ENCODE peak calls at places on chromosomes 5 and 9, in seven cellular contexts. One of them, this sample, is unnamed.

GRCh38 chr9:107142430-107142829 is 140.6 kb upstream of the RAD23B start:
- DNase-seq in C1 segment of cervical spinal cord: no peak
- DNase-seq in adipocyte: no peak
- DNase-seq in GM23338: no peak
- DNase-seq in Caki2: no peak
- DNase-seq in pancreas: no peak
- DNase-seq in stomach: no peak
- DNase-seq in this sample: no peak

GRCh38 chr5:65482280-65482726 is 583 bp upstream of the ADAMTS6 start:
- DNase-seq in C1 segment of cervical spinal cord: no peak
- DNase-seq in adipocyte: peak
- DNase-seq in GM23338: no peak
- DNase-seq in Caki2: no peak
- DNase-seq in pancreas: no peak
- DNase-seq in stomach: no peak
- DNase-seq in this sample: no peak

GRCh38 chr9:80650964-80651555 is 1038.3 kb downstream of the TLE1 start:
- DNase-seq in C1 segment of cervical spinal cord: no peak
- DNase-seq in adipocyte: peak
- DNase-seq in GM23338: no peak
- DNase-seq in Caki2: no peak
- DNase-seq in pancreas: no peak
- DNase-seq in stomach: no peak
- DNase-seq in this sample: no peak

GRCh38 chr5:170265527-170265926 is 32.0 kb downstream of the LCP2 start:
- DNase-seq in C1 segment of cervical spinal cord: peak
- DNase-seq in adipocyte: peak
- DNase-seq in GM23338: peak
- DNase-seq in Caki2: no peak
- DNase-seq in pancreas: no peak
- DNase-seq in stomach: no peak
- DNase-seq in this sample: peak

GRCh38 chr5:142492781-142493281 is 168.0 kb upstream of the SPRY4 start:
- DNase-seq in C1 segment of cervical spinal cord: no peak
- DNase-seq in adipocyte: peak
- DNase-seq in GM23338: no peak
- DNase-seq in Caki2: no peak
- DNase-seq in pancreas: no peak
- DNase-seq in stomach: no peak
- DNase-seq in this sample: no peak

GRCh38 chr5:115842089-115842881 is 550 bp downstream of the AP3S1 start:
- DNase-seq in C1 segment of cervical spinal cord: peak
- DNase-seq in adipocyte: peak
- DNase-seq in GM23338: peak
- DNase-seq in Caki2: peak
- DNase-seq in pancreas: no peak
- DNase-seq in stomach: no peak
- DNase-seq in this sample: no peak

GRCh38 chr5:12805165-12805698 is 901.0 kb upstream of the CTNND2 start:
- DNase-seq in C1 segment of cervical spinal cord: no peak
- DNase-seq in adipocyte: no peak
- DNase-seq in GM23338: peak
- DNase-seq in Caki2: no peak
- DNase-seq in pancreas: no peak
- DNase-seq in stomach: no peak
- DNase-seq in this sample: no peak

GRCh38 chr5:68898961-68899471 is 194.8 kb upstream of the SLC30A5 start:
- DNase-seq in C1 segment of cervical spinal cord: no peak
- DNase-seq in adipocyte: peak
- DNase-seq in GM23338: peak
- DNase-seq in Caki2: peak
- DNase-seq in pancreas: no peak
- DNase-seq in stomach: no peak
- DNase-seq in this sample: no peak

GRCh38 chr9:117451336-117451735 is 36.5 kb upstream of the ASTN2 start:
- DNase-seq in C1 segment of cervical spinal cord: no peak
- DNase-seq in adipocyte: no peak
- DNase-seq in GM23338: no peak
- DNase-seq in Caki2: no peak
- DNase-seq in pancreas: no peak
- DNase-seq in stomach: no peak
- DNase-seq in this sample: no peak

GRCh38 chr5:146344155-146345118 is 5.8 kb downstream of the POU4F3 start:
- DNase-seq in C1 segment of cervical spinal cord: no peak
- DNase-seq in adipocyte: no peak
- DNase-seq in GM23338: peak
- DNase-seq in Caki2: no peak
- DNase-seq in pancreas: no peak
- DNase-seq in stomach: no peak
- DNase-seq in this sample: no peak

GRCh38 chr9:93390953-93391515 is 60.5 kb upstream of the FAM120A start:
- DNase-seq in C1 segment of cervical spinal cord: no peak
- DNase-seq in adipocyte: no peak
- DNase-seq in GM23338: peak
- DNase-seq in Caki2: no peak
- DNase-seq in pancreas: no peak
- DNase-seq in stomach: no peak
- DNase-seq in this sample: no peak

GRCh38 chr5:53996008-53996407 is 314.4 kb downstream of the ARL15 start:
- DNase-seq in C1 segment of cervical spinal cord: no peak
- DNase-seq in adipocyte: no peak
- DNase-seq in GM23338: no peak
- DNase-seq in Caki2: no peak
- DNase-seq in pancreas: no peak
- DNase-seq in stomach: no peak
- DNase-seq in this sample: no peak

GRCh38 chr5:107381189-107381856 is 289.4 kb downstream of the EFNA5 start:
- DNase-seq in C1 segment of cervical spinal cord: no peak
- DNase-seq in adipocyte: peak
- DNase-seq in GM23338: no peak
- DNase-seq in Caki2: peak
- DNase-seq in pancreas: no peak
- DNase-seq in stomach: no peak
- DNase-seq in this sample: no peak

GRCh38 chr5:134228624-134229023 is 2.8 kb upstream of the PPP2CA start:
- DNase-seq in C1 segment of cervical spinal cord: no peak
- DNase-seq in adipocyte: no peak
- DNase-seq in GM23338: no peak
- DNase-seq in Caki2: no peak
- DNase-seq in pancreas: no peak
- DNase-seq in stomach: no peak
- DNase-seq in this sample: no peak

GRCh38 chr9:133427658-133428348 is 5.6 kb downstream of the ADAMTS13 start:
- DNase-seq in C1 segment of cervical spinal cord: no peak
- DNase-seq in adipocyte: no peak
- DNase-seq in GM23338: peak
- DNase-seq in Caki2: no peak
- DNase-seq in pancreas: no peak
- DNase-seq in stomach: no peak
- DNase-seq in this sample: no peak

GRCh38 chr5:149581931-149582768 is 852 bp downstream of the ARHGEF37 start:
- DNase-seq in C1 segment of cervical spinal cord: no peak
- DNase-seq in adipocyte: peak
- DNase-seq in GM23338: peak
- DNase-seq in Caki2: peak
- DNase-seq in pancreas: peak
- DNase-seq in stomach: peak
- DNase-seq in this sample: no peak

GRCh38 chr5:147857302-147858129 is 21.0 kb upstream of the SCGB3A2 start:
- DNase-seq in C1 segment of cervical spinal cord: peak
- DNase-seq in adipocyte: peak
- DNase-seq in GM23338: peak
- DNase-seq in Caki2: peak
- DNase-seq in pancreas: peak
- DNase-seq in stomach: peak
- DNase-seq in this sample: peak

GRCh38 chr5:155017610-155018009 is 4.1 kb downstream of the KIF4B start:
- DNase-seq in C1 segment of cervical spinal cord: no peak
- DNase-seq in adipocyte: no peak
- DNase-seq in GM23338: no peak
- DNase-seq in Caki2: no peak
- DNase-seq in pancreas: no peak
- DNase-seq in stomach: no peak
- DNase-seq in this sample: no peak

GRCh38 chr9:30943446-30944232 is 1440.8 kb upstream of the ACO1 start:
- DNase-seq in C1 segment of cervical spinal cord: no peak
- DNase-seq in adipocyte: no peak
- DNase-seq in GM23338: no peak
- DNase-seq in Caki2: no peak
- DNase-seq in pancreas: no peak
- DNase-seq in stomach: no peak
- DNase-seq in this sample: no peak

GRCh38 chr5:8944005-8944404 is 601.9 kb downstream of the SEMA5A start:
- DNase-seq in C1 segment of cervical spinal cord: no peak
- DNase-seq in adipocyte: no peak
- DNase-seq in GM23338: no peak
- DNase-seq in Caki2: no peak
- DNase-seq in pancreas: no peak
- DNase-seq in stomach: no peak
- DNase-seq in this sample: no peak

GRCh38 chr5:158953929-158954534 is 145.7 kb downstream of the EBF1 start:
- DNase-seq in C1 segment of cervical spinal cord: no peak
- DNase-seq in adipocyte: no peak
- DNase-seq in GM23338: no peak
- DNase-seq in Caki2: no peak
- DNase-seq in pancreas: no peak
- DNase-seq in stomach: no peak
- DNase-seq in this sample: no peak